ENCODE peak calls at places on chromosome 19, in seven cellular contexts. R is PC-9, C is ascending aorta, E is esophagus squamous epithelium, T is cardiac fibroblast, J is psoas muscle, O is fibroblast of pulmonary artery. L is an unnamed sample.

GRCh38 chr19:34667349-34668076 is 9.4 kb downstream of the SCGB2B2 start:
- DNase-seq in T (peak), R (no peak), J (no peak), E (no peak), C (no peak), O (peak), L (peak)

GRCh38 chr19:38977445-38978314 is 2.1 kb upstream of the FBXO17 start:
- DNase-seq in E (no peak), C (no peak), R (no peak), T (no peak), O (no peak), J (no peak), L (no peak)

GRCh38 chr19:2171349-2172145 is 7.8 kb downstream of the DOT1L start:
- DNase-seq in C (no peak), T (peak), J (peak), R (no peak), O (peak), E (no peak), L (peak)

GRCh38 chr19:15540435-15540834 is 32.1 kb downstream of the CYP4F22 start:
- DNase-seq in O (no peak), E (no peak), J (no peak), R (no peak), C (no peak), T (no peak), L (no peak)

GRCh38 chr19:53076984-53077383 is 26.2 kb downstream of the ZNF160 start:
- DNase-seq in R (no peak), C (no peak), O (peak), E (no peak), J (peak), T (peak), L (peak)

GRCh38 chr19:48648134-48648533 is 2.1 kb upstream of the CA11 start:
- DNase-seq in J (no peak), R (no peak), C (no peak), T (no peak), O (no peak), E (no peak), L (no peak)

GRCh38 chr19:39582891-39583625 is 19.3 kb upstream of the LGALS13 start:
- DNase-seq in J (no peak), R (no peak), C (no peak), O (no peak), T (no peak), E (no peak), L (no peak)

GRCh38 chr19:42268704-42269517 is at the start of gene CIC:
- DNase-seq in R (peak), C (peak), T (peak), J (peak), E (peak), O (peak), L (peak)

GRCh38 chr19:2207991-2208860 is 27.9 kb downstream of the PLEKHJ1 start:
- DNase-seq in T (peak), J (peak), E (no peak), C (no peak), O (peak), R (no peak), L (peak)

GRCh38 chr19:40745402-40745780 is 4.9 kb downstream of the ACTMAP start:
- DNase-seq in T (peak), R (no peak), C (no peak), O (peak), J (no peak), E (no peak), L (no peak)

GRCh38 chr19:15418112-15418587 is 638 bp downstream of the AKAP8L start:
- DNase-seq in R (no peak), J (no peak), C (no peak), T (peak), E (no peak), O (peak), L (no peak)

GRCh38 chr19:57351867-57352266 is 796 bp downstream of the ZNF304 start:
- DNase-seq in E (no peak), T (peak), R (no peak), J (no peak), C (no peak), O (no peak), L (no peak)

GRCh38 chr19:14530005-14530348 is 583 bp downstream of the TECR start:
- DNase-seq in R (no peak), E (no peak), C (no peak), O (no peak), T (no peak), J (no peak), L (no peak)

GRCh38 chr19:42295831-42296525 is 6.0 kb upstream of the PRR19 start:
- DNase-seq in C (no peak), O (peak), R (peak), E (no peak), J (peak), T (peak), L (peak)

GRCh38 chr19:55118401-55118991 is 1.1 kb upstream of the PPP1R12C start:
- DNase-seq in O (peak), E (no peak), C (no peak), J (peak), R (no peak), T (no peak), L (no peak)

GRCh38 chr19:53865918-53866696 is 1.6 kb upstream of the MYADM start:
- DNase-seq in J (peak), T (peak), E (no peak), R (peak), C (no peak), O (peak), L (no peak)

GRCh38 chr19:40337107-40337506 is 11.1 kb downstream of the C19orf47 start:
- DNase-seq in J (no peak), C (no peak), E (no peak), O (no peak), T (no peak), R (no peak), L (no peak)

GRCh38 chr19:38496603-38497487 is 63.4 kb downstream of the RYR1 start:
- DNase-seq in T (no peak), J (no peak), O (no peak), C (no peak), R (no peak), E (no peak), L (no peak)

GRCh38 chr19:38729653-38730469 is 14.4 kb downstream of the CAPN12 start:
- DNase-seq in T (peak), J (peak), O (peak), R (peak), E (no peak), C (no peak), L (peak)

GRCh38 chr19:46533085-46534081 is 37.7 kb upstream of the PNMA8B start:
- DNase-seq in O (no peak), T (no peak), R (no peak), E (no peak), J (no peak), C (no peak), L (no peak)

GRCh38 chr19:47598407-47599349 is 10.3 kb upstream of the BICRA start:
- DNase-seq in O (peak), J (peak), T (peak), R (peak), C (no peak), E (no peak), L (no peak)

GRCh38 chr19:7142771-7143170 is 73.3 kb downstream of the ZNF557 start:
- DNase-seq in E (no peak), O (no peak), R (no peak), C (no peak), T (no peak), J (no peak), L (no peak)

GRCh38 chr19:45075215-45076028 is 856 bp downstream of the ZNF296 start:
- DNase-seq in T (peak), C (peak), R (peak), J (peak), O (no peak), E (peak), L (no peak)

GRCh38 chr19:40279120-40279551 is 6.0 kb downstream of the AKT2 start:
- DNase-seq in R (no peak), T (peak), J (peak), E (no peak), C (no peak), O (peak), L (no peak)

GRCh38 chr19:11338164-11338563 is 1.3 kb downstream of the RAB3D start:
- DNase-seq in E (no peak), C (no peak), O (no peak), R (no peak), J (no peak), T (no peak), L (no peak)
- H3K4me3 ChIP-seq in E (peak), C (no peak), O (peak), R (peak), J (peak), T (peak), L (peak)

DNA sequence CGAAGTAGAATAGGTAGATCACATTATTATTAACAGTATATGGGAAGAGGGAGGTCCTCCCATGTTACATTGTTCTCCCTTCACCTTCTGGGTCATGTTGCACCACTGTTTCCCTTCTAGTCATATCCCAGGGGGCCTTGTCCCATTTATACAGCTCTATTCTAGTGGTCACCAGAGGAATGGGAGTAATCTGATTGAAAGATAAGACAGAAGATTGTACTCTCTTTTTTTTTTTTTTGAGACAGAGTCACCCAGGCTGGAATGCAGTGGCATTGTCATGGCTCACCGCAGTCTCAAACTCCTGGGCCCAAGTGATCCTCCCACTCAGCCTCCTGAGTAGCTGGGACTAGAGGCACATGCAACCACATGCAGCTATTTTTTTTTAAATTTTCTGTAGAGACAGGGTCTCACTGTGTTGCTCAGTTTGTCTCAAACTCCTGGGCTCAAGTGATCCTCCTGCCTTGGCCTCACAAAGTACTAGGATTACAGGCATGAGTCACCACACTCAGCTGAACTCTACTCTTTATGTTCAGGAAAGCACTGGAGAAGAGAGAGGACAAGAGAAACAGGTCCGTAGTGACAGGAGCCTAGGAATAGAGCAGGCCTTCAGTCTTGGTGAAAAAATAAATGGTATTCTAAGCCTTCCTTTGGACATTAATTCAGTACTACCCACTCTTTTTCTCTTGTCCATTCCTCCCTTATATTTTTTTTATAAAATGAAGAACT is 4.3 kb upstream of the ZNF529 start:
- DNase-seq in R (no peak), C (no peak), O (no peak), T (peak), E (no peak), J (no peak), L (no peak)
- H3K4me3 ChIP-seq in R (peak), C (no peak), O (no peak), T (no peak), E (no peak), J (no peak), L (no peak)

GRCh38 chr19:658916-659839 is 3.8 kb downstream of the RNF126 start:
- DNase-seq in C (no peak), R (no peak), T (peak), J (peak), O (no peak), E (no peak), L (no peak)
- H3K4me3 ChIP-seq in C (no peak), R (no peak), T (no peak), J (peak), O (no peak), E (peak), L (no peak)

DNA sequence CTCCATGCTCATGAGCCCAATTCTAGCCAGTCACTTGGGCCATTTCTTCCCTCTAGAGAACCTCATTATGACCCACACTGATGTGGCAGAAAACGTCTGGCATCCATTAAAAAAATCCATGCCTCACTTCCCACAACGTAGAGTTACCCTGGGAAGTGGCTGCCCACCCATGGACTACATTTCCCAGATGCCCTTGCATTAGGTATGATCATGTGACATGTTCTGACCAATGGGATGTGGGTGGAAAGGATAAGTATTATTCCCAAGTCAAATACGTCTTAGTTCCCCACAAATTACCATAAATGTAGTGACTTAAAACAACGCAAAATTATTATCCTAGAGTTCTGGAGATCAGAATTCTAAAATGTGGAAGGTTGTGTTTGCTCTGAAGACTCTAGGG is 47.9 kb upstream of the ZNRF4 start:
- DNase-seq in J (no peak), R (no peak), E (no peak), C (no peak), T (peak), O (peak), L (no peak)
- H3K4me3 ChIP-seq in J (no peak), R (no peak), E (no peak), C (no peak), T (no peak), O (no peak), L (no peak)

GRCh38 chr19:33622505-33622808 is 704 bp downstream of the CHST8 start:
- DNase-seq in E (no peak), R (no peak), O (no peak), J (no peak), T (no peak), C (no peak), L (no peak)
- H3K4me3 ChIP-seq in E (peak), R (no peak), O (no peak), J (peak), T (no peak), C (no peak), L (no peak)

GRCh38 chr19:3603121-3603841 is 3.4 kb downstream of the TBXA2R start:
- DNase-seq in O (no peak), J (no peak), E (no peak), C (no peak), R (no peak), T (no peak), L (no peak)

GRCh38 chr19:3605770-3606169 is 905 bp downstream of the TBXA2R start:
- DNase-seq in C (no peak), E (no peak), R (no peak), O (no peak), J (no peak), T (no peak), L (no peak)

GRCh38 chr19:3604987-3605343 is 1.7 kb downstream of the TBXA2R start:
- DNase-seq in R (no peak), C (no peak), J (no peak), O (no peak), T (no peak), E (no peak), L (no peak)

GRCh38 chr19:3605361-3605760 is 1.3 kb downstream of the TBXA2R start:
- DNase-seq in T (no peak), O (no peak), R (no peak), J (no peak), C (no peak), E (no peak), L (no peak)

GRCh38 chr19:3604227-3604986 is 2.3 kb downstream of the TBXA2R start:
- DNase-seq in R (no peak), O (no peak), J (no peak), E (no peak), T (no peak), C (peak), L (no peak)
- H3K4me3 ChIP-seq in R (no peak), O (no peak), J (peak), E (peak), T (no peak), C (peak), L (no peak)

GRCh38 chr19:10603873-10604459 is 16.9 kb upstream of the AP1M2 start:
- DNase-seq in C (no peak), T (peak), O (peak), E (no peak), R (peak), J (no peak), L (peak)

GRCh38 chr19:10600149-10600548 is 13.0 kb upstream of the AP1M2 start:
- DNase-seq in E (no peak), R (no peak), C (no peak), T (no peak), J (no peak), O (no peak), L (no peak)

GRCh38 chr19:10603084-10603872 is 16.2 kb upstream of the AP1M2 start:
- DNase-seq in J (peak), O (no peak), T (peak), C (peak), R (peak), E (peak), L (peak)

GRCh38 chr19:10602330-10603083 is 15.4 kb upstream of the AP1M2 start:
- DNase-seq in E (no peak), O (peak), C (peak), T (peak), R (peak), J (peak), L (peak)

GRCh38 chr19:10601999-10602329 is 14.9 kb upstream of the AP1M2 start:
- DNase-seq in T (no peak), R (no peak), O (no peak), J (no peak), E (no peak), C (no peak), L (no peak)
- H3K4me3 ChIP-seq in T (no peak), R (no peak), O (no peak), J (peak), E (peak), C (no peak), L (peak)

GRCh38 chr19:50718255-50719118 is 1.1 kb downstream of the SHANK1 start:
- DNase-seq in R (no peak), J (no peak), E (no peak), T (no peak), C (no peak), O (no peak), L (peak)
- H3K4me3 ChIP-seq in R (no peak), J (peak), E (peak), T (peak), C (peak), O (peak), L (no peak)

GRCh38 chr19:16586477-16586871 is 14.3 kb upstream of the SLC35E1 start:
- DNase-seq in E (no peak), C (no peak), J (no peak), R (no peak), O (no peak), T (no peak), L (peak)
- H3K4me3 ChIP-seq in E (peak), C (no peak), J (no peak), R (no peak), O (no peak), T (no peak), L (peak)

GRCh38 chr19:13104848-13105646 is 2.4 kb upstream of the LYL1 start:
- DNase-seq in O (no peak), E (no peak), C (no peak), T (no peak), R (no peak), J (no peak), L (no peak)
- H3K4me3 ChIP-seq in O (no peak), E (peak), C (no peak), T (no peak), R (no peak), J (peak), L (no peak)

L was measured in DND-41.